ENCODE peak calls at places on chromosomes 12 and 14, in six cellular contexts. Y, A, R, K, J and M are unnamed samples.

GRCh38 chr14:68771631-68772030 is 21.2 kb downstream of the ZFP36L1 start:
- DNase-seq in Y (peak), A (no peak), R (no peak), K (no peak), J (no peak), M (no peak)

GRCh38 chr14:54642950-54643695 is 76.2 kb downstream of the SAMD4A start:
- DNase-seq in Y (no peak), A (no peak), R (no peak), K (peak), J (peak), M (peak)

GRCh38 chr14:70061108-70061507 is 127.6 kb downstream of the SLC8A3 start:
- DNase-seq in Y (no peak), A (no peak), R (no peak), K (no peak), J (no peak), M (no peak)

GRCh38 chr12:9118161-9118560 is 2.4 kb upstream of the A2M start:
- DNase-seq in Y (no peak), A (peak), R (no peak), K (no peak), J (peak), M (no peak)

GRCh38 chr12:113766880-113767878 is 198.9 kb downstream of the RBM19 start:
- DNase-seq in Y (no peak), A (no peak), R (no peak), K (no peak), J (peak), M (no peak)

GRCh38 chr12:23987032-23987431 is 37.6 kb upstream of the SOX5 start:
- DNase-seq in Y (no peak), A (no peak), R (no peak), K (no peak), J (no peak), M (no peak)

GRCh38 chr12:108053512-108053911 is 75.6 kb upstream of the WSCD2 start:
- DNase-seq in Y (no peak), A (no peak), R (no peak), K (no peak), J (no peak), M (no peak)

GRCh38 chr14:97602438-97603117 is 805.4 kb downstream of the VRK1 start:
- DNase-seq in Y (peak), A (no peak), R (peak), K (no peak), J (no peak), M (no peak)

GRCh38 chr12:66061557-66062279 is 68.8 kb downstream of the LLPH start:
- DNase-seq in Y (no peak), A (no peak), R (no peak), K (no peak), J (no peak), M (no peak)

GRCh38 chr12:18521461-18521860 is 216.4 kb downstream of the PLCZ1 start:
- DNase-seq in Y (no peak), A (no peak), R (no peak), K (no peak), J (no peak), M (no peak)

GRCh38 chr12:11959117-11959823 is 111.5 kb upstream of the BCL2L14 start:
- DNase-seq in Y (no peak), A (no peak), R (no peak), K (no peak), J (no peak), M (no peak)

GRCh38 chr14:61511558-61511924 is 183.8 kb upstream of the HIF1A start:
- DNase-seq in Y (no peak), A (no peak), R (no peak), K (no peak), J (peak), M (no peak)

GRCh38 chr14:100862277-100862676 is 36.4 kb downstream of the MEG3 start:
- DNase-seq in Y (no peak), A (no peak), R (no peak), K (no peak), J (peak), M (no peak)

GRCh38 chr14:59067135-59067894 is 121.2 kb upstream of the DAAM1 start:
- DNase-seq in Y (no peak), A (no peak), R (no peak), K (peak), J (no peak), M (no peak)

DNA sequence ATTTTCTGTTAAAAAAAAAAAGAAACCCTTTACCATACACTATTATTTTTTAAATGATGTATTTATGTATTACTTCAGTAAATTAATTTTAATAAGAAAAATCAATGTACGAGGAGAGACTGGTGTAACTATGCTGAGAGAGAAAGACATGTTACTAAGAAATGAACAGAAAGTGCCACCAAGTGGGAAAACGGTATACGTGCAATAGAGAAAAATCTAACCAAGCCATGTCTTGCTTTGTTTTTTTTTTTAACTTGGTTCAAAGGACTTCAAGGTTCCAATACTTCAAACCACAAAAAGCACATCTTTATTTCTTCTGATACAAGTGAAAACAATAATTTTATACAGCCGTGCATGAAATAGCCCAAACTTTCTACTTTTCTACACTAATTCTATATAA is 22.9 kb downstream of the NDUFA12 start:
- DNase-seq in Y (no peak), A (no peak), R (no peak), K (peak), J (peak), M (no peak)
- TF ChIP-seq CTCF in Y (peak), A (peak), R (no peak), K (peak), J (peak), M (peak)

GRCh38 chr14:78173266-78174001 is 3.3 kb downstream of the NRXN3 start:
- DNase-seq in Y (no peak), A (no peak), R (no peak), K (no peak), J (no peak), M (no peak)
- TF ChIP-seq CTCF in Y (no peak), A (no peak), R (no peak), K (no peak), J (no peak), M (no peak)

DNA sequence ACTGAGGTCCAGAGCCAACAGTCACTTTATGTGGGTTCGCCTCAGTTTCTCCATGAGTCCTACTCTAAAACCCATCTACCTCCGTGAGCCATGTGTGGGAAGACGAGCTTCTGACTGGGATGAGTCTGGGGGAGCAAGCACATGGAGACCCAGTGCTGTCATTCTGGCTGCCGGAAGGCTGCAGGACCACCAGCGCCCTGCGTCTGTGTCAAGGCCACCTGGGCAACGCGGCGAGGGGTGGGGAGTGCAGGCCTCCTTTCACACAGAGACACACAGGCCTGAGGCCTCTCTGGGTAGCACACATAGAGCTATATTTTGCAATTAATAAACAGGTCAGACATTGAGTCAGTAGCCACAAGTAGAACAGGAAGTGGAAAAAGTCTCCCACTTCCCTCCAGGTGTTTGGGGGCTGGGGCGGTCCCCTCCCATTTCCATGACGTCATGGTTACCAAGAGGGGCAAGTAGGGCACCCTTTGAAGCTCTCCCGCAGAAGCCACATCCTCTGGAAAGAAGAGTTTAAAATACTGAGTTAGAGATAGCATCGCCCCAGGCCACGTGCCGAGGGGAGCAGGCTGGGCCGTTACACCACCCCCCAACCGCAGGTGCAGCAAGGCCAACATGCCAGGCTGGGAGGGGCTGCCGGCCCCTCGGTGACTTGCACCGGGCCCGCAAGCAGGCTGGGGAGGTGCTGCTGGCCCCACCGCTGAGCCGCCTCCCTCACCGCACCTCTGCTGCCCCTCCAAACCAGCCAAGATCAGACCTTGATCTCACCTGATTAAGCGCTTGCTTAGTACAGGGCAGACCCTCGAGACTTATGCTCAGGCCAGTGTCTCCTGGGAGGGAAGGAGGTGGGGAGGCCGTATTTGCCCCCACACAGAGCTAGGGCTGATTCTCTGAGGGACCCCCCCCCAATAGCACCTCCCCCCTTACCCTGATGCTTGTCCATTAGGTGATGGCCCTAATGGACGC is 32.7 kb downstream of the DAD1 start:
- DNase-seq in Y (peak), A (peak), R (peak), K (peak), J (peak), M (peak)
- TF ChIP-seq CTCF in Y (no peak), A (no peak), R (peak), K (no peak), J (no peak), M (peak)

GRCh38 chr12:111482464-111482863 is 76.7 kb downstream of the SH2B3 start:
- DNase-seq in Y (no peak), A (no peak), R (no peak), K (peak), J (no peak), M (no peak)
- TF ChIP-seq CTCF in Y (peak), A (no peak), R (no peak), K (peak), J (peak), M (peak)

DNA sequence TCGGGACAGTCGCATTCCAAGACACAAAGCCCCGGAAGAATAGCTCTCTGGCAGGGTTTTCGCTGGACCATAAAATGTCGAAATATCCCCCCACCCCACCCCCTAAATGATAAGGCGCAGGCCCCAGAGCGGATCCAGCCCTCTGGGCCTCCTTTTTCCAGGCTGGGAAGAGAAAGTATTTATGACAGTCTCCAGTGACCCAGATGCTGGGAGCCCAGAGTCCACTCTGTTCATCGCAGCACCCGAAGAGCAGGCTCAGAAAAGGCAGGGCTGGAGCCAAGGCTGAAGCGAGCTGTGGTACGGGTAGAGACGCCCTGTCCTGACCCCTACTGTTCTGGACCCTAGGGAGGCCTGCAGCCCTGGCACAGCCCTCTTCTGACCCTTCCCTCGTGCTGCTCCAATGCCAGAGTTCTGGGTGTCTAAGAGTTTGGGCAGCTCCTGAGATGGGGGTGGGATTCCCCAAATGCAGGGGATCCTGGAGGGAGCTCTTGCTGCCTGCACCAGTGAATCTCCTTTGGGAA is 2.0 kb upstream of the HOXC8 start:
- DNase-seq in Y (no peak), A (no peak), R (no peak), K (no peak), J (peak), M (no peak)
- TF ChIP-seq CTCF in Y (no peak), A (no peak), R (no peak), K (no peak), J (no peak), M (no peak)